ENCODE peak calls at places on chromosomes 12 and 14, in ten cellular contexts. S, V, A, O, H, Q, J, T, K and W are unnamed samples.

GRCh38 chr12:75909714-75910451 is 121.7 kb downstream of the PHLDA1 start:
- DNase-seq in S (no peak), V (no peak), A (no peak), O (no peak), H (no peak), Q (no peak), J (peak; percentile 9), T (no peak), K (no peak), W (no peak)

GRCh38 chr14:92456215-92457017 is 57.2 kb upstream of the RIN3 start:
- DNase-seq in S (peak; percentile 41), V (peak; percentile 77), A (peak; percentile 66), O (peak; percentile 77), H (peak; percentile 83), Q (peak; percentile 70), J (peak; percentile 81), T (peak; percentile 80), K (peak; percentile 77), W (no peak)

GRCh38 chr14:20719777-20720176 is 25.9 kb upstream of the EDDM3A start:
- DNase-seq in S (no peak), V (no peak), A (no peak), O (no peak), H (no peak), Q (no peak), J (no peak), T (no peak), K (no peak), W (no peak)

GRCh38 chr12:9646794-9647622 is 22.5 kb upstream of the CLEC2D start:
- DNase-seq in S (no peak), V (no peak), A (peak; percentile 19), O (no peak), H (peak; percentile 8), Q (no peak), J (peak; percentile 45), T (no peak), K (peak; percentile 13), W (no peak)

GRCh38 chr12:118866346-118866745 is 115.0 kb upstream of the SRRM4 start:
- DNase-seq in S (no peak), V (no peak), A (no peak), O (no peak), H (peak; percentile 62), Q (no peak), J (no peak), T (no peak), K (no peak), W (no peak)

GRCh38 chr12:121916719-121917118 is 1.7 kb upstream of the CFAP251 start:
- DNase-seq in S (no peak), V (no peak), A (peak; percentile 33), O (no peak), H (peak; percentile 74), Q (no peak), J (peak; percentile 47), T (no peak), K (peak; percentile 47), W (no peak)

GRCh38 chr12:96015672-96016071 is 19.5 kb upstream of the HAL start:
- DNase-seq in S (no peak), V (no peak), A (peak; percentile 45), O (no peak), H (peak; percentile 36), Q (no peak), J (peak; percentile 47), T (no peak), K (peak; percentile 27), W (no peak)

GRCh38 chr12:74171478-74171909 is 366.1 kb upstream of the ATXN7L3B start:
- DNase-seq in S (no peak), V (no peak), A (peak; percentile 18), O (no peak), H (no peak), Q (no peak), J (no peak), T (no peak), K (no peak), W (no peak)

GRCh38 chr12:26696048-26696612 is 136.9 kb downstream of the ITPR2 start:
- DNase-seq in S (no peak), V (no peak), A (no peak), O (no peak), H (no peak), Q (no peak), J (peak; percentile 66), T (no peak), K (no peak), W (no peak)

GRCh38 chr12:87119713-87120112 is 863.5 kb upstream of the MGAT4C start:
- DNase-seq in S (no peak), V (no peak), A (no peak), O (no peak), H (no peak), Q (no peak), J (no peak), T (no peak), K (peak; percentile 59), W (no peak)

GRCh38 chr14:21087294-21088091 is 11.0 kb downstream of the ZNF219 start:
- DNase-seq in S (no peak), V (peak; percentile 80), A (no peak), O (no peak), H (peak; percentile 86), Q (no peak), J (peak; percentile 96), T (peak; percentile 64), K (peak; percentile 95), W (no peak)

GRCh38 chr12:19553177-19553576 is 113.9 kb downstream of the AEBP2 start:
- DNase-seq in S (no peak), V (no peak), A (no peak), O (no peak), H (no peak), Q (no peak), J (no peak), T (no peak), K (no peak), W (no peak)

DNA sequence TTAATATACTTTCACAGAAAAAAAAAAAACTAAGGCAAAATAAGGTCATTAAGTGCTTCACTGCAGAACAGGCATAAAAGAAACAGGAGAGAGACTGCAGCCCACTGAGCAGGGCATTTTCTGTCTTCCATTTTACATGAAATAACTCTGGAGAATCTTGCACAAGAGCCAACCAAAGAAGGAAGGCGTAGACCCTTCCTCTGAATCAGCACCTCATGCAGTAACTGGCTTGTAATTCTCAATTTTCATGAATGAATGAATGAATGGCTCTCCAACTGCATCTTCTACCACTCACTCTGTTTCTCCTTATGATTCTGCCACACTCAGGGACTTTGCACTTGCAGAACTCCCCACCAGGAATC is 102.0 kb upstream of the PPM1H start:
- DNase-seq in S (no peak), V (no peak), A (no peak), O (no peak), H (no peak), Q (no peak), J (no peak), T (no peak), K (no peak), W (no peak)
- H3K4me3 ChIP-seq in S (no peak overlapping the region), V (no peak overlapping the region), A (no peak overlapping the region), O (no peak overlapping the region), H (no peak overlapping the region), Q (no peak overlapping the region), J (no peak overlapping the region), T (no peak overlapping the region), K (no peak overlapping the region), W (no peak overlapping the region)

GRCh38 chr12:105834496-105834895 is 304.3 kb downstream of the NUAK1 start:
- DNase-seq in S (no peak), V (no peak), A (no peak), O (no peak), H (no peak), Q (no peak), J (no peak), T (no peak), K (no peak), W (no peak)

GRCh38 chr12:105835505-105835904 is 303.2 kb downstream of the NUAK1 start:
- DNase-seq in S (no peak), V (no peak), A (no peak), O (no peak), H (no peak), Q (no peak), J (no peak), T (no peak), K (no peak), W (no peak)

GRCh38 chr12:105836235-105836634 is 302.5 kb downstream of the NUAK1 start:
- DNase-seq in S (no peak), V (no peak), A (no peak), O (no peak), H (no peak), Q (no peak), J (no peak), T (no peak), K (no peak), W (no peak)

GRCh38 chr12:105831372-105831771 is 307.4 kb downstream of the NUAK1 start:
- DNase-seq in S (no peak), V (no peak), A (no peak), O (no peak), H (peak; percentile 32), Q (no peak), J (no peak), T (no peak), K (no peak), W (no peak)
- TF ChIP-seq CTCF in S (no peak), V (no peak), A (no peak), O (no peak), H (peak; percentile 45), Q (no peak), J (no peak), T (no peak), K (no peak), W (no peak)

GRCh38 chr14:81453166-81453766 is 53.1 kb upstream of the STON2 start:
- DNase-seq in S (peak; percentile 60), V (no peak), A (peak; percentile 69), O (no peak), H (peak; percentile 72), Q (peak; percentile 69), J (peak; percentile 72), T (no peak), K (peak; percentile 72), W (peak; percentile 34)
- H3K4me3 ChIP-seq in S (no peak overlapping the region), V (no peak overlapping the region), A (no peak overlapping the region), O (no peak overlapping the region), H (no peak overlapping the region), Q (peak overlapping the region; percentile 35), J (no peak overlapping the region), T (no peak overlapping the region), K (peak overlapping the region; percentile 3), W (no peak overlapping the region)

GRCh38 chr12:105100207-105100985 is 7.1 kb upstream of the WASHC4 start:
- DNase-seq in S (no peak), V (no peak), A (no peak), O (no peak), H (no peak), Q (no peak), J (peak; percentile 78), T (no peak), K (peak; percentile 77), W (no peak)

GRCh38 chr12:105102673-105103072 is 4.9 kb upstream of the WASHC4 start:
- DNase-seq in S (no peak), V (no peak), A (no peak), O (no peak), H (no peak), Q (no peak), J (no peak), T (no peak), K (no peak), W (no peak)

GRCh38 chr12:105104762-105105161 is 2.8 kb upstream of the WASHC4 start:
- DNase-seq in S (no peak), V (no peak), A (no peak), O (no peak), H (no peak), Q (no peak), J (no peak), T (no peak), K (no peak), W (no peak)

GRCh38 chr12:105100998-105101397 is 6.5 kb upstream of the WASHC4 start:
- DNase-seq in S (no peak), V (no peak), A (no peak), O (no peak), H (no peak), Q (no peak), J (peak; percentile 52), T (no peak), K (peak; percentile 66), W (no peak)

GRCh38 chr12:105099355-105099754 is 8.2 kb upstream of the WASHC4 start:
- DNase-seq in S (no peak), V (no peak), A (no peak), O (no peak), H (no peak), Q (no peak), J (no peak), T (no peak), K (no peak), W (no peak)
- TF ChIP-seq CTCF in S (no peak), V (no peak), A (no peak), O (no peak), H (no peak), Q (no peak), J (no peak), T (no peak), K (no peak), W (no peak)